ENCODE peak calls at places on chromosomes 6 and 20, in seven cellular contexts. B is stomach, P is aorta, G is A549, U is thoracic aorta, E is cardiac muscle cell, V is OCI-LY7. L is an unnamed sample. For H3K4me1, the result is how much of the 10 kb centered on the place peaks cover.

GRCh38 chr6:25414168-25414567 is 135.0 kb downstream of the CARMIL1 start:
- DNase-seq in B (no peak), P (no peak), G (no peak), U (no peak), E (no peak), V (no peak), L (no peak)

GRCh38 chr6:143536461-143536865 is 24.9 kb upstream of the FUCA2 start:
- DNase-seq in B (peak), P (peak), G (no peak), U (no peak), E (peak), V (peak), L (peak)

GRCh38 chr6:147654103-147654845 is 145.8 kb downstream of the SAMD5 start:
- DNase-seq in B (no peak), P (no peak), G (no peak), U (no peak), E (no peak), V (no peak), L (no peak)

GRCh38 chr6:166470863-166471410 is 88.2 kb upstream of the MPC1 start:
- DNase-seq in B (no peak), P (no peak), G (no peak), U (no peak), E (no peak), V (no peak), L (no peak)

GRCh38 chr20:45294003-45294368 is 12.7 kb upstream of the RBPJL start:
- DNase-seq in B (no peak), P (no peak), G (no peak), U (no peak), E (no peak), V (no peak), L (no peak)

GRCh38 chr6:20403766-20404640 is 2.3 kb downstream of the E2F3 start:
- DNase-seq in B (peak), P (no peak), G (peak), U (no peak), E (peak), V (peak), L (peak)

GRCh38 chr6:31834704-31835375 is 7.3 kb downstream of the HSPA1B start:
- DNase-seq in B (peak), P (peak), G (peak), U (no peak), E (no peak), V (peak), L (peak)

GRCh38 chr6:123808556-123808955 is 4.9 kb downstream of the NKAIN2 start:
- DNase-seq in B (no peak), P (no peak), G (no peak), U (no peak), E (no peak), V (no peak), L (no peak)

GRCh38 chr6:83389606-83390005 is 41.2 kb downstream of the ME1 start:
- DNase-seq in B (no peak), P (no peak), G (no peak), U (no peak), E (no peak), V (no peak), L (no peak)

GRCh38 chr6:123519191-123519510 is 117.6 kb downstream of the TRDN start:
- DNase-seq in B (no peak), P (peak), G (no peak), U (peak), E (no peak), V (no peak), L (no peak)

GRCh38 chr6:52515219-52515960 is 61.5 kb downstream of the TRAM2 start:
- DNase-seq in B (no peak), P (no peak), G (no peak), U (no peak), E (no peak), V (no peak), L (no peak)

GRCh38 chr6:157609117-157609516 is 213.9 kb upstream of the SNX9 start:
- DNase-seq in B (no peak), P (no peak), G (no peak), U (no peak), E (no peak), V (no peak), L (no peak)

GRCh38 chr6:11008821-11009220 is 35.3 kb downstream of the ELOVL2 start:
- DNase-seq in B (no peak), P (no peak), G (no peak), U (no peak), E (peak), V (no peak), L (no peak)

GRCh38 chr6:163588211-163588919 is 173.8 kb downstream of the QKI start:
- DNase-seq in B (no peak), P (no peak), G (no peak), U (no peak), E (peak), V (no peak), L (no peak)

GRCh38 chr6:88964509-88964908 is 1.1 kb upstream of the RNGTT start:
- DNase-seq in B (no peak), P (no peak), G (no peak), U (no peak), E (no peak), V (peak), L (no peak)

GRCh38 chr20:40942015-40942414 is 86.6 kb upstream of the TOP1 start:
- DNase-seq in B (no peak), P (no peak), G (no peak), U (no peak), E (no peak), V (peak), L (no peak)

GRCh38 chr20:19301843-19302242 is 89.4 kb downstream of the SLC24A3 start:
- DNase-seq in B (no peak), P (no peak), G (no peak), U (no peak), E (no peak), V (no peak), L (no peak)

GRCh38 chr6:158786645-158787304 is 32.4 kb downstream of the EZR start:
- DNase-seq in B (peak), P (no peak), G (no peak), U (no peak), E (no peak), V (no peak), L (peak)

GRCh38 chr20:34703061-34703572 is 1.0 kb upstream of the TP53INP2 start:
- DNase-seq in B (no peak), P (no peak), G (no peak), U (no peak), E (no peak), V (no peak), L (no peak)

GRCh38 chr6:40425192-40425919 is 161.8 kb downstream of the LRFN2 start:
- DNase-seq in B (peak), P (no peak), G (no peak), U (no peak), E (no peak), V (no peak), L (no peak)

GRCh38 chr6:149140137-149140909 is 177.2 kb upstream of the TAB2 start:
- DNase-seq in B (no peak), P (no peak), G (no peak), U (no peak), E (peak), V (no peak), L (peak)

GRCh38 chr6:149032599-149033405 is 284.7 kb upstream of the TAB2 start:
- DNase-seq in B (no peak), P (no peak), G (peak), U (no peak), E (peak), V (no peak), L (no peak)

GRCh38 chr20:56783826-56784225 is 154.7 kb downstream of the TFAP2C start:
- DNase-seq in B (no peak), P (no peak), G (no peak), U (no peak), E (no peak), V (no peak), L (no peak)

GRCh38 chr6:118788702-118789101 is 105.2 kb upstream of the ASF1A start:
- DNase-seq in B (no peak), P (no peak), G (no peak), U (no peak), E (no peak), V (no peak), L (no peak)

GRCh38 chr6:136823128-136823660 is 802 bp downstream of the PEX7 start:
- DNase-seq in B (no peak), P (no peak), G (no peak), U (no peak), E (no peak), V (no peak), L (no peak)

GRCh38 chr6:105619971-105620741 is 217.3 kb upstream of the PREP start:
- DNase-seq in B (no peak), P (no peak), G (no peak), U (no peak), E (peak), V (no peak), L (no peak)

GRCh38 chr6:133991096-133991593 is 38.1 kb downstream of the TBPL1 start:
- DNase-seq in B (no peak), P (no peak), G (no peak), U (no peak), E (peak), V (no peak), L (no peak)

GRCh38 chr6:25316626-25317025 is 37.5 kb downstream of the CARMIL1 start:
- DNase-seq in B (no peak), P (no peak), G (no peak), U (no peak), E (no peak), V (no peak), L (no peak)

GRCh38 chr6:157228421-157229218 is 94.7 kb downstream of the TMEM242 start:
- DNase-seq in B (no peak), P (peak), G (no peak), U (no peak), E (no peak), V (no peak), L (no peak)

GRCh38 chr20:62381202-62381797 is 5.6 kb upstream of the RPS21 start:
- DNase-seq in B (no peak), P (no peak), G (no peak), U (no peak), E (no peak), V (no peak), L (no peak)

GRCh38 chr6:133277895-133278545 is 36.9 kb downstream of the EYA4 start:
- DNase-seq in B (no peak), P (no peak), G (no peak), U (no peak), E (no peak), V (no peak), L (no peak)

GRCh38 chr6:35021014-35021413 is 120.1 kb downstream of the TCP11 start:
- DNase-seq in B (peak), P (no peak), G (no peak), U (no peak), E (no peak), V (no peak), L (no peak)

GRCh38 chr20:61939691-61940360 is 125.9 kb downstream of the TAF4 start:
- DNase-seq in B (no peak), P (peak), G (no peak), U (no peak), E (no peak), V (no peak), L (no peak)

GRCh38 chr6:41344865-41345264 is 9.5 kb downstream of the NCR2 start:
- DNase-seq in B (no peak), P (no peak), G (no peak), U (no peak), E (no peak), V (no peak), L (no peak)

GRCh38 chr6:134822920-134823430 is 126.9 kb downstream of the ALDH8A1 start:
- DNase-seq in B (peak), P (no peak), G (peak), U (no peak), E (peak), V (peak), L (no peak)

GRCh38 chr6:154433477-154434241 is 76.8 kb downstream of the CNKSR3 start:
- DNase-seq in B (no peak), P (no peak), G (no peak), U (no peak), E (no peak), V (no peak), L (no peak)

GRCh38 chr6:113739066-113739655 is 118.0 kb upstream of the MARCKS start:
- DNase-seq in B (no peak), P (no peak), G (no peak), U (no peak), E (no peak), V (no peak), L (no peak)

GRCh38 chr20:34472246-34472925 is 43.8 kb upstream of the DYNLRB1 start:
- DNase-seq in B (no peak), P (no peak), G (no peak), U (no peak), E (peak), V (no peak), L (no peak)

GRCh38 chr20:57080796-57081195 is 185.6 kb downstream of the BMP7 start:
- DNase-seq in B (no peak), P (no peak), G (no peak), U (no peak), E (no peak), V (no peak), L (no peak)

DNA sequence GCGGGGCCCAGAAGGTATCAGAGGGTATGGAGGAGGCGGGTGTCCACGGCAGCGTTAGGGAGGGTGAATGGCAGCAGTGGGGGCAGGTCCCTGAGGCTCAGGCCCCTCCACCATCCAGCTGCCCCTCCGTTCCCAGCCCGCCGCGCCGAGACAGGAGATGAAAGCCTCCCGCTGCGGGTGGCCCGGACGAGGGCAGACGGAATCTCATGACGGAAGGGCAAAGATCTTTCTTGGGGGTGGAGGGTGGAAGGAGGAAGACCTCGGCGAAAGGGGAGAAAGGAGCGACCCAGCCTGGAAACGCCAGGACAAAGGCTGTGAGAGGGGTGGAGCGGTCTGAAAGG is 441 bp downstream of the MICAL1 start:
- DNase-seq in B (no peak), P (peak), G (no peak), U (no peak), E (no peak), V (peak), L (peak)
- H3K4me1 ChIP-seq in B (under half), P (under half), G (under half), U (under half), E (under half), V (half or more), L (under half)

GRCh38 chr20:59123677-59124060 is 40.0 kb upstream of the ZNF831 start:
- DNase-seq in B (no peak), P (no peak), G (no peak), U (no peak), E (no peak), V (peak), L (no peak)
- H3K4me3 ChIP-seq in B (no peak), P (no peak), G (no peak), U (no peak), E (no peak), V (peak), L (no peak)

DNA sequence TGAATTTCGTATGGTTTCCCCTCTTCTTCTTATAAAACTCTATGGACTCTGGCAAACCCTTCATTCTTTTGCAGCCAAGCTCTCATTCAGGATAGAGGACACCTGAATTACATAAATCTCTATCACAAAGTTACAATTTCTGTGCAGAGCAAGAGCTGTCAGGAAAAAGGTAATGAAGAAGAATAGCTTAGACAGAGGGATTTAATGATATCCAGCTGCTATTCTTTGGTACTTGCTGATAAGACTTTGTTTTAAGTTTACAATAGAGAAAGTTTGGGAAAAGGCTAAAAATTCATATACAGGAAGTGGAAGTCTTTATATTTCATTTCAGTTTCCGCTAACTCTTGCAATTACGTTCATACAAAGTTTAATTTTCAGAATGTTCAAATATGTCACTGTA is 227.0 kb downstream of the FOXC1 start:
- DNase-seq in B (no peak), P (no peak), G (no peak), U (no peak), E (no peak), V (no peak), L (no peak)
- H3K4me1 ChIP-seq in B (under half), P (under half), G (under half), U (half or more), E (under half), V (under half), L (under half)

DNA sequence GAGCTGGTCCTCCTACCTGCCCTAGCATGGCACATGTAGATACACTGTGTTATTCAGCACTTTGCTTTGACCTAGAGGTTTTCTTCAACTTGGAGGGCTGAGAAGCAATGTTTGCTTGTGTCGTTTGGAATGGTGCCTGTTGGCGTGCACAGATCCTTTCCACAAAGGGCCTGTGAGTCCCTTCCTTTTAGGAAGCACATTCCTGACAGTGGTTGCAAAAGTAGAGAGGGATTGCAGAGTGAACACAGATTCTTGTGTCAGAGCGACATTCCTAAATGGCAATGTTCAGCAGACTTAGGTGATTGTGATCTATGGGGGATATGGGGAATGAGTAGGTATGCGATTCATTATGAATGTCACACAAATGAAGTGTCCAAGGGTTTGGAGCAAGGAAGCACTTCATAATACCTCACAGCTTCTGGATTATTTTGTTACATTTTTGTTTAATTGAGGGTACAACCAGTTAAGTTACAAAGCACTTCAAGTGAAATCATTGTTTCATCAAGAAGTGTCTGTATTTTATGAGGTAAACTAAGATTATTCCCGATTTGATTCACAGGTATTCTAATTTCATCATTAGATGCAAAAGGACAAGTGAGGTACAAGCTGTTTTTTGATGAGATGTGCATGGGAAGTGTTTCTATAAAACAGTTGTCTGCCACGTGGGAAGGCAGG is 711 bp upstream of the RNF144B start:
- DNase-seq in B (peak), P (peak), G (no peak), U (no peak), E (peak), V (peak), L (no peak)
- H3K4me3 ChIP-seq in B (peak), P (no peak), G (no peak), U (peak), E (peak), V (peak), L (no peak)

GRCh38 chr20:38841570-38841969 is 36.1 kb downstream of the PPP1R16B start:
- DNase-seq in B (no peak), P (no peak), G (no peak), U (no peak), E (no peak), V (no peak), L (no peak)
- H3K4me1 ChIP-seq in B (under half), P (under half), G (under half), U (under half), E (under half), V (half or more), L (under half)

DNA sequence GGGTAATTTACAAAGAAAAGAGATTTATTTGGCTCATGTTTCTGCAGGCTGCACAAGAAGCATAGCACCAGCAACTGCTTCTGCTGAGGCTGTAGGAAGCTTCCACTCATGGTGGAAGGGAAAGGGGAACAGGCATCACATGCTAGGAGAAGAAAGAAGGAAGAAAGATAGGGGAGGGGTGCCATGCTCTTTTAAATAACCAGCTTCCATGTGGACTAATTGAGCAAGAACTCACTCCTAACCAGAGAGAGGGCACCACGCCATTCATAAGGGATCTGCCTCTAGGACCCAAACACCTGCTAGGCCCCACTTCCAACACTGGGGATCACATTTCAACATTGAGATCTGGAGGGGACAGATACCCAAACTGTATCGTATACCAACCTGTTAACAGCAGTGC is 46.9 kb upstream of the ARMC2 start:
- DNase-seq in B (no peak), P (no peak), G (no peak), U (no peak), E (no peak), V (no peak), L (no peak)
- H3K4me3 ChIP-seq in B (no peak), P (no peak), G (no peak), U (no peak), E (no peak), V (no peak), L (no peak)

GRCh38 chr20:1388706-1389483 is 4.0 kb downstream of the FKBP1A start:
- DNase-seq in B (no peak), P (no peak), G (no peak), U (no peak), E (no peak), V (no peak), L (no peak)

GRCh38 chr20:1392443-1392692 is 486 bp downstream of the FKBP1A start:
- DNase-seq in B (no peak), P (peak), G (no peak), U (no peak), E (no peak), V (no peak), L (no peak)

GRCh38 chr20:1389703-1390385 is 3.0 kb downstream of the FKBP1A start:
- DNase-seq in B (no peak), P (no peak), G (no peak), U (no peak), E (peak), V (no peak), L (no peak)

GRCh38 chr20:1391640-1392442 is 1.0 kb downstream of the FKBP1A start:
- DNase-seq in B (no peak), P (no peak), G (no peak), U (no peak), E (peak), V (peak), L (no peak)

GRCh38 chr20:1390552-1391403 is 2.1 kb downstream of the FKBP1A start:
- DNase-seq in B (no peak), P (no peak), G (no peak), U (no peak), E (no peak), V (no peak), L (no peak)
- H3K4me1 ChIP-seq in B (half or more), P (under half), G (under half), U (under half), E (under half), V (under half), L (half or more)

DNA sequence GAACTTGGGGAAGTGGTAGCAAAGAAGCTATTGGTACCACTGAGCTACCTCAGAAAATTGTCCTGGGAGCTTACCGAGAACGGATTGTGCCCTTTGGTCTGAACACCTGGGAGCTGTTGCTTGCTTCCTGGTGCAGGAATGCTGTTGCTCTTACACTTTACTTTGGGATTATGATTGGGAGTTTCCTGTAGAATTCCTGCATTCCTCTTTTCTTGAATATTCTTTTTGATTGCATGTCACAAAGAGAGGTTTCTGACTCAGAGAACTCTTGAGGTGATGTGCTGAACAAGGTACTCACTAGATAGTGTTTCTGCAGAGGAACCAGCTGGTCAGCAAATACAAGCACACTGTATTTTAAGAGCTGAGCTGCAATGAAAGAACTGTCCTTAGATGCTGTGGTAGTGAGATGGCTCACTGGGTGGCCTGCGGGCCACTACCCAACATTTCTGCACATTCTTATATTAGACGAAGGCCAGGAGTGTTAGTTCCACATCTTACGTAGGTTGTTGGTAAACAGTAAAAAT is 35.0 kb downstream of the LRRC1 start:
- DNase-seq in B (no peak), P (no peak), G (no peak), U (no peak), E (no peak), V (no peak), L (peak)
- H3K4me3 ChIP-seq in B (no peak), P (no peak), G (no peak), U (no peak), E (no peak), V (no peak), L (no peak)

L was measured in mucosa of descending colon.